ENCODE peak calls at places on chromosomes 1 and 21, in five cellular contexts. H is ovary, W is MM.1S, Y is caudate nucleus, B is PC-9. X is an unnamed sample.

GRCh38 chr1:50103615-50104081 is 5.1 kb upstream of the ELAVL4 start:
- DNase-seq in H (no peak), W (no peak), Y (no peak), B (no peak), X (no peak)

GRCh38 chr1:223077434-223077833 is 65.6 kb downstream of the TLR5 start:
- DNase-seq in H (no peak), W (no peak), Y (no peak), B (no peak), X (no peak)

GRCh38 chr1:162035241-162035640 is 11.6 kb upstream of the OLFML2B start:
- DNase-seq in H (no peak), W (peak; percentile 32), Y (no peak), B (no peak), X (peak; percentile 26)

GRCh38 chr1:212377644-212378043 is 37.0 kb downstream of the PACC1 start:
- DNase-seq in H (no peak), W (no peak), Y (no peak), B (no peak), X (no peak)

GRCh38 chr1:209095627-209096595 is 487.6 kb upstream of the CAMK1G start:
- DNase-seq in H (no peak), W (no peak), Y (no peak), B (peak; percentile 57), X (peak; percentile 66)

GRCh38 chr1:192099328-192099727 is 58.9 kb upstream of the RGS18 start:
- DNase-seq in H (no peak), W (no peak), Y (no peak), B (no peak), X (no peak)

GRCh38 chr1:168035345-168035744 is 98.5 kb upstream of the MPC2 start:
- DNase-seq in H (no peak), W (no peak), Y (no peak), B (peak; percentile 36), X (no peak)

GRCh38 chr21:42262826-42263225 is 43.9 kb downstream of the ABCG1 start:
- DNase-seq in H (peak; percentile 48), W (no peak), Y (peak; percentile 52), B (no peak), X (peak; percentile 22)

GRCh38 chr21:42527489-42528158 is 14.0 kb downstream of the SLC37A1 start:
- DNase-seq in H (no peak), W (peak; percentile 98), Y (no peak), B (no peak), X (no peak)

GRCh38 chr1:26913754-26914619 is at the start of gene NR0B2:
- DNase-seq in H (no peak), W (no peak), Y (no peak), B (peak; percentile 84), X (no peak)

GRCh38 chr1:236204656-236205055 is 62.3 kb downstream of the GPR137B start:
- DNase-seq in H (no peak), W (no peak), Y (no peak), B (no peak), X (peak; percentile 19)

GRCh38 chr1:35470964-35471613 is 86.1 kb downstream of the KIAA0319L start:
- DNase-seq in H (no peak), W (no peak), Y (no peak), B (no peak), X (no peak)

GRCh38 chr1:10193340-10193739 is 17.0 kb upstream of the KIF1B start:
- DNase-seq in H (no peak), W (no peak), Y (no peak), B (no peak), X (no peak)

GRCh38 chr1:215647738-215648137 is 80.6 kb downstream of the KCTD3 start:
- DNase-seq in H (no peak), W (no peak), Y (no peak), B (no peak), X (no peak)

GRCh38 chr1:204418174-204419063 is 6.8 kb upstream of the PPP1R15B start:
- DNase-seq in H (no peak), W (no peak), Y (no peak), B (peak; percentile 67), X (peak; percentile 80)

GRCh38 chr1:206829875-206830274 is 35.5 kb upstream of the IL20 start:
- DNase-seq in H (no peak), W (peak; percentile 42), Y (no peak), B (no peak), X (no peak)

GRCh38 chr1:230797376-230798186 is 50.4 kb downstream of the CAPN9 start:
- DNase-seq in H (peak; percentile 72), W (peak; percentile 30), Y (peak; percentile 7), B (peak; percentile 49), X (peak; percentile 89)

GRCh38 chr1:183129921-183130675 is 56.0 kb upstream of the LAMC2 start:
- DNase-seq in H (no peak), W (no peak), Y (no peak), B (no peak), X (peak; percentile 51)
- H3K27ac ChIP-seq in H (no peak overlapping the region), W (no peak overlapping the region), Y (no peak overlapping the region), B (no peak overlapping the region), X (peak overlapping the region; percentile 47)

GRCh38 chr1:41641483-41641829 is 157.0 kb upstream of the EDN2 start:
- DNase-seq in H (no peak), W (no peak), Y (no peak), B (no peak), X (no peak)
- H3K27ac ChIP-seq in H (no peak overlapping the region), W (no peak overlapping the region), Y (no peak overlapping the region), B (no peak overlapping the region), X (no peak overlapping the region)

GRCh38 chr1:198638441-198638840 is 399 bp upstream of the PTPRC start:
- DNase-seq in H (no peak), W (no peak), Y (no peak), B (no peak), X (no peak)

GRCh38 chr1:198638894-198639319 is at the start of gene PTPRC:
- DNase-seq in H (no peak), W (peak; percentile 2), Y (no peak), B (no peak), X (no peak)

GRCh38 chr1:198636391-198636790 is 2.4 kb upstream of the PTPRC start:
- DNase-seq in H (no peak), W (no peak), Y (no peak), B (no peak), X (no peak)

GRCh38 chr1:198637157-198637556 is 1.7 kb upstream of the PTPRC start:
- DNase-seq in H (no peak), W (no peak), Y (no peak), B (no peak), X (no peak)

GRCh38 chr1:198637915-198638437 is 864 bp upstream of the PTPRC start:
- DNase-seq in H (no peak), W (no peak), Y (no peak), B (no peak), X (no peak)
- H3K27ac ChIP-seq in H (no peak overlapping the region), W (no peak overlapping the region), Y (peak overlapping the region; percentile 3), B (no peak overlapping the region), X (no peak overlapping the region)

DNA sequence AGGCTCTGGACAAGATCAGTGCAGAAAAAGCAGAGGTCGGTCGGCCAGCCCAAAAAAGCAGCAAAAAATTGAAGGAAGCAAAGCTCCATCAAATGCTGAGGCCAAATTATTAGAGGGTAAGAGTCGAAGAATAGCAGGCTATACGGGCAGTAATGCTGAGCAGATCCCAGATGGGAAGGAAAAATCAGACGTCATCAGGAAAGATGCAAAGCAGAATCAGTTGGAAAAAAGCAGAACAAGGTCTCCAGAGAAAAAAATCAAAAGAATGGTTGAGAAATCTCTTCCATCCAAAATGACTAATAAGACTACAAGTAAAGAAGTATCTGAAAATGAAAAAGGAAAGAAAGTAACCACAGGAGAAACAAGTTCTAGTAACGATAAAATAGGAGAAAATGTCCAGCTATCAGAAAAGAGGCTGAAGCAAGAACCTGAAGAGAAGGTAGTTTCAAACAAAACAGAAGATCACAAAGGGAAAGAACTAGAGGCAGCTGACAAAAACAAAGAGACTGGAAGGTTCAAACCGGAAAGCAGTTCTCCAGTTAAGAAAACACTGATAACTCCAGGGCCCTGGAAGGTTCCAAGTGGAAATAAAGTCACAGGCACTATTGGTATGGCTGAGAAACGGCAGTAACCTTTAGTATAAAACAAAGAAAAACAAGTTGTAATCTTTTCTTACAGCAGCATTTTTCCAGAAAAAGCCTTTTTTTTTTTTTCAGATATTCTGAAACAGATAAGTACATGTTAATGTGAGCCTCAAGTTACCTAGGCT is 75.7 kb downstream of the PHTF1 start:
- DNase-seq in H (no peak), W (no peak), Y (no peak), B (no peak), X (peak; percentile 49)
- H3K27ac ChIP-seq in H (peak overlapping the region; percentile 74), W (no peak overlapping the region), Y (no peak overlapping the region), B (no peak overlapping the region), X (peak overlapping the region; percentile 51)

DNA sequence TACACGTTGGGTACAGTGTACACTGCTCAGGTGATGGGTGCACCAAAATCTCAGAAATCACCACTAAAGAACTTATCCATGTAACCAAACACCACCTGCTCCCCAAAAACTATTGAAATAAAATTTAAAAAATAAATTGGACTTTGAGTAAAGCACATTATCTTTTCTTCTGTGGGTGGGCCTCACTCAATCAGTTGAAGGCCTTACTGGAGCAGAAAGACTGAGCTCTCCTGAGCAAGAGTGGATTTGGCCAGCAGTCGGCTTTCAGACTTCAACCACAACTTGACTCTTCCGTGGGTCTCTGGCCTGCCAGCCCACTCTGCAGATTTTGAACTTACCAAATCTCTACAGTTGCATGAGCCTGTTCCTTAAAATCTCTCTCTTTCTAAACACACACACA is 78.9 kb downstream of the CNIH3 start:
- DNase-seq in H (no peak), W (no peak), Y (no peak), B (no peak), X (no peak)
- H3K27ac ChIP-seq in H (no peak overlapping the region), W (no peak overlapping the region), Y (no peak overlapping the region), B (no peak overlapping the region), X (no peak overlapping the region)

GRCh38 chr1:36805979-36806640 is 228.2 kb downstream of the GRIK3 start:
- DNase-seq in H (no peak), W (no peak), Y (no peak), B (no peak), X (no peak)

GRCh38 chr1:36797761-36798160 is 236.6 kb downstream of the GRIK3 start:
- DNase-seq in H (no peak), W (no peak), Y (no peak), B (no peak), X (no peak)

GRCh38 chr1:36803870-36804560 is 230.3 kb downstream of the GRIK3 start:
- DNase-seq in H (no peak), W (no peak), Y (no peak), B (no peak), X (no peak)

GRCh38 chr1:36804669-36805314 is 229.5 kb downstream of the GRIK3 start:
- DNase-seq in H (no peak), W (no peak), Y (no peak), B (no peak), X (no peak)

DNA sequence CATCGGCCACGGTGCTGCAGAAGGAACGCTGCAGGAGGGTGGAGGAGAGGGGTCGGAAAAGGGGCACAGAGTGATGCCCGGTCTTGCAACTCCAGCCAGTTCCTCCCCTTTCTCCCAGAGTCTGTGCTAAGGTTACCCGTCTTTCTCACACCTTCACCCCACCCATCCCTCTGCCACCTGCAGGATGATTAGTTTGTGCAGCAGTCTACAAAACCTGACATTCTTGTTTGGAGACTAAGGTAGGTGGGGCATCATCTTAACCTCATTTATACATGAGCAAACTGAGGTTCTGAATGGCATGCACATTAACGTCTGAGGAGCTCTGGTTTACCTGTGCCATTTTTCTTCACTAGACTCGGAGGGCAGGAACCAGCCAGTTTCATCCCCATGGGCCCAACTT is 232.3 kb downstream of the GRIK3 start:
- DNase-seq in H (no peak), W (no peak), Y (no peak), B (peak; percentile 73), X (no peak)
- H3K27ac ChIP-seq in H (no peak overlapping the region), W (no peak overlapping the region), Y (no peak overlapping the region), B (peak overlapping the region; percentile 27), X (no peak overlapping the region)

X was measured in GM23248.